ENCODE peak calls at places on chromosomes 5 and 9, in eight cellular contexts. H is GM23248, O is PC-3, P is OCI-LY7, D is GM23338, U is HCT116, L is SK-N-SH, R is MM.1S. T is an unnamed sample. For H3K9me2, the result is how much of the 10 kb centered on the place peaks cover.

GRCh38 chr5:169279125-169279524 is 21.8 kb downstream of the SLIT3 start:
- DNase-seq in H (no peak), O (no peak), L (no peak), P (no peak), R (no peak), U (no peak), D (peak), T (no peak)

GRCh38 chr9:137665697-137666504 is 47.1 kb downstream of the EHMT1 start:
- DNase-seq in D (peak), P (no peak), H (peak), R (no peak), O (no peak), U (no peak), L (no peak), T (peak)

GRCh38 chr5:59039296-59040006 is 456.6 kb downstream of the RAB3C start:
- DNase-seq in P (no peak), R (peak), O (peak), U (no peak), D (peak), L (peak), H (peak), T (peak)

GRCh38 chr9:120610975-120611689 is 31.2 kb upstream of the CDK5RAP2 start:
- DNase-seq in P (no peak), R (peak), O (peak), D (peak), H (peak), L (no peak), U (no peak), T (no peak)

GRCh38 chr5:157520911-157521703 is 54.5 kb downstream of the ADAM19 start:
- DNase-seq in D (peak), O (no peak), H (peak), U (no peak), L (no peak), P (no peak), R (no peak), T (no peak)

GRCh38 chr5:96051401-96051830 is 89.8 kb upstream of the ELL2 start:
- DNase-seq in P (no peak), U (no peak), H (no peak), D (no peak), R (no peak), L (no peak), O (peak), T (no peak)

GRCh38 chr5:166178681-166179080 is 2112.8 kb upstream of the WWC1 start:
- DNase-seq in U (no peak), O (no peak), D (no peak), R (no peak), H (no peak), P (no peak), L (no peak), T (no peak)

GRCh38 chr5:39716532-39716971 is 291.8 kb upstream of the DAB2 start:
- DNase-seq in P (peak), D (peak), O (peak), U (peak), L (peak), H (peak), R (peak), T (peak)

GRCh38 chr9:2967779-2968178 is 123.9 kb upstream of the PUM3 start:
- DNase-seq in L (no peak), R (no peak), U (no peak), O (no peak), P (no peak), H (peak), D (no peak), T (no peak)

GRCh38 chr5:169268019-169268418 is 32.9 kb downstream of the SLIT3 start:
- DNase-seq in D (no peak), P (no peak), U (no peak), O (no peak), R (no peak), H (peak), L (no peak), T (no peak)

GRCh38 chr9:17159469-17159868 is 24.6 kb downstream of the CNTLN start:
- DNase-seq in U (no peak), L (no peak), H (no peak), P (no peak), R (no peak), O (no peak), D (no peak), T (no peak)

GRCh38 chr5:78544531-78545200 is 103.9 kb downstream of the LHFPL2 start:
- DNase-seq in H (peak), D (no peak), P (no peak), R (no peak), O (no peak), U (no peak), L (no peak), T (no peak)

GRCh38 chr5:169584998-169585451 is 1.5 kb downstream of the SPDL1 start:
- DNase-seq in L (peak), H (peak), R (no peak), O (no peak), P (no peak), D (no peak), U (no peak), T (no peak)

GRCh38 chr5:134547579-134547978 is 22.1 kb downstream of the JADE2 start:
- DNase-seq in H (peak), O (peak), D (no peak), R (no peak), U (no peak), P (no peak), L (no peak), T (peak)

GRCh38 chr5:59506285-59506877 is 387.1 kb downstream of the PDE4D start:
- DNase-seq in P (peak), R (peak), L (no peak), U (no peak), H (peak), D (peak), O (peak), T (peak)

GRCh38 chr5:125719681-125720676 is 703.2 kb upstream of the GRAMD2B start:
- DNase-seq in R (no peak), O (no peak), L (no peak), U (no peak), D (peak), H (no peak), P (no peak), T (peak)

GRCh38 chr5:24823625-24824024 is 178.8 kb upstream of the CDH10 start:
- DNase-seq in D (no peak), U (no peak), R (no peak), P (no peak), O (peak), H (no peak), L (no peak), T (no peak)

GRCh38 chr5:1643651-1644392 is 120.1 kb upstream of the LPCAT1 start:
- DNase-seq in D (peak), R (no peak), U (no peak), L (peak), O (peak), P (no peak), H (peak), T (no peak)

GRCh38 chr5:90529939-90530677 is 724 bp upstream of the LYSMD3 start:
- DNase-seq in U (peak), H (peak), R (peak), D (peak), L (peak), P (peak), O (peak), T (peak)

GRCh38 chr5:159262472-159262858 is 625 bp upstream of the UBLCP1 start:
- DNase-seq in O (peak), L (peak), R (no peak), H (peak), P (no peak), U (peak), D (peak), T (no peak)

GRCh38 chr9:15622596-15622995 is 69.8 kb downstream of the CCDC171 start:
- DNase-seq in U (peak), O (peak), H (peak), L (no peak), P (peak), D (peak), R (peak), T (no peak)

GRCh38 chr5:126963822-126964375 is 66.5 kb downstream of the MARCHF3 start:
- DNase-seq in L (no peak), H (no peak), O (no peak), P (no peak), D (no peak), R (no peak), U (no peak), T (no peak)

GRCh38 chr9:83708515-83709158 is 879 bp upstream of the UBQLN1 start:
- DNase-seq in R (peak), D (peak), U (peak), P (peak), L (peak), H (peak), O (peak), T (peak)

GRCh38 chr9:34386656-34387055 is 10.0 kb upstream of the MYORG start:
- DNase-seq in L (no peak), P (no peak), O (no peak), D (no peak), U (no peak), R (no peak), H (no peak), T (no peak)

GRCh38 chr9:81604306-81605153 is 84.8 kb downstream of the TLE1 start:
- DNase-seq in R (no peak), H (no peak), O (no peak), L (no peak), D (no peak), P (no peak), U (no peak), T (no peak)

GRCh38 chr9:81600631-81601030 is 88.7 kb downstream of the TLE1 start:
- DNase-seq in P (no peak), L (no peak), R (no peak), U (no peak), D (peak), H (no peak), O (no peak), T (no peak)

GRCh38 chr9:81599837-81600236 is 89.5 kb downstream of the TLE1 start:
- DNase-seq in R (no peak), H (no peak), L (no peak), U (no peak), O (no peak), P (no peak), D (no peak), T (no peak)

GRCh38 chr9:81602887-81603680 is 86.3 kb downstream of the TLE1 start:
- DNase-seq in O (no peak), L (no peak), U (no peak), H (no peak), D (no peak), P (no peak), R (no peak), T (no peak)

DNA sequence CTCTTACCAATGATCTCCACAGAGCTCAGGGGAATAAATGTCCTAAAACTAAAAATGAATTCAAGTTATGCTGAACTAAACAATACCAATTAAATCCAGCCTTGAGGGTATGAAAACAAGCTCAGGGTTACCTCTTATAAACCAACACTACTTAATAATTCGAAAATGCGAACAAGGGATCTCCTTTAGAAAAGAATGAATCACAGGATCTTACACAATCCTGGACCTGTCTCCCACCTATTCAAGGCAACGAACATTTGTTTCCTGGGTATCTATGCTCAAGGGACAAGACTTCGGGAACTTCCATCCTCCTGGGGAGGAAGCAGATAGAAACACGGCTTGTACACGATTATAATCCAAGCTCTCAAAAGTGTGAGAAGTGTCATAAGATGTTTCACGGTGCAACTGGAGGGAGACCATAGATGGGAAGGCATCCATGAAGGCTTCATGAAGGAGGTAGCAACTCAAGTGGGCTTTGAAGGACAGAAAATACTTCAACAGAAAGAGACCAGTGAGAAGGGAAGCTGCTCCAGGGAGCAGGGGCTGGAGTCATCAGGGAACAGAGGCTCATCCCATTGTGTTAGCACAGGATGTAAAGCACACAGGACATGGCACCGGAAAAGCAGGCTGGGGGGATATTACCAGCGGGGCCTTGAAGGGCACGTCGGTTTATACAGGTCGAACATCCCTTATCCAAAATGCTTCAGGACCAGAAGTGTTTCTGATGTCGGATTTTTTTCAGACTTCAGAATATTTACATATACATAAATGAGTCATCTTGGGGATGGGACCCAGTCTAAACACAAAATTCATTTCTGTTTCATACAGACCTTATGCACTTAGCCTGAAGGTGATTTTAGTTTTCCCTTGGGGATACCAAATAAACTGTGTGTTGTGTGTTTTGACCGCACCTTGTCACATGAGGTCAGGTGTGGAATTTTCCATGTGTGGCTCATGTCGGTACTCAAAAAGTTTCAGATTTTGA is 87.4 kb downstream of the TLE1 start:
- DNase-seq in D (no peak), R (no peak), L (no peak), H (no peak), O (peak), P (no peak), U (no peak), T (no peak)
- H3K9me2 ChIP-seq in D (under half), R (under half), L (under half), H (under half), O (under half), P (under half), U (under half), T (under half)

GRCh38 chr9:125446581-125447094 is 185.0 kb downstream of the GAPVD1 start:
- DNase-seq in H (no peak), D (no peak), R (no peak), P (peak), O (no peak), L (no peak), U (no peak), T (no peak)
- TF ChIP-seq EZH2phosphoT487 in H (no peak), D (no peak), R (no peak), P (no peak), O (no peak), L (no peak), U (no peak), T (no peak)

GRCh38 chr9:85658716-85659115 is 83.0 kb downstream of the AGTPBP1 start:
- DNase-seq in R (no peak), O (no peak), U (no peak), P (no peak), D (no peak), H (no peak), L (no peak), T (no peak)
- H3K9me2 ChIP-seq in R (under half), O (under half), U (under half), P (under half), D (under half), H (under half), L (under half), T (under half)

GRCh38 chr9:27365977-27366376 is 69.0 kb upstream of the EQTN start:
- DNase-seq in D (no peak), H (no peak), U (no peak), P (no peak), R (peak), O (no peak), L (no peak), T (no peak)
- TF ChIP-seq EZH2phosphoT487 in D (no peak), H (no peak), U (no peak), P (no peak), R (no peak), O (no peak), L (no peak), T (no peak)

GRCh38 chr5:109853362-109853761 is 163.6 kb downstream of the MAN2A1 start:
- DNase-seq in R (no peak), O (no peak), U (no peak), H (peak), L (no peak), D (no peak), P (no peak), T (no peak)
- H3K9me2 ChIP-seq in R (under half), O (under half), U (under half), H (under half), L (under half), D (under half), P (under half), T (under half)

GRCh38 chr5:17910318-17910717 is 276.1 kb downstream of the TAF11L14 start:
- DNase-seq in H (peak), O (peak), U (no peak), P (no peak), D (peak), R (no peak), L (no peak), T (no peak)
- TF ChIP-seq EZH2phosphoT487 in H (no peak), O (no peak), U (no peak), P (no peak), D (no peak), R (no peak), L (no peak), T (no peak)

DNA sequence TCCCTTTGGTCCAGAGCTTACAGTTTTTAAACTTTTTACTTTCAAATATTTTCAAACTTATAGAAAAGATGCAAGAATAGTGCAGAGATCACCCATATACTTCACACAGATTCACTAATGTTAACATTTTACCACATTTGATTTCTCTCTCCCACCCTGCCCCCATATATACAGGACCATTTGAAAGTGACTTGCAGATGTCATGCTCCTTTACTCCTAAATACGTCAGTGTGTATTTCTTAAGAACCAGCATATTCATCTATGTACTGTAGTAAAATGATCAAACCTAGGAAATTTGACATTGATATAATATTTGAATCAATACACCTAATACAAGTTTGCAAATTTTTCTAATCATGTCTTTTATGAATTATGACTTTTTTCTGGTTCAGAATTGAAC is 100.4 kb upstream of the CHD1 start:
- DNase-seq in D (no peak), R (no peak), O (no peak), H (no peak), P (no peak), L (no peak), U (no peak), T (no peak)
- H3K9me2 ChIP-seq in D (under half), R (under half), O (under half), H (under half), P (under half), L (under half), U (under half), T (under half)

DNA sequence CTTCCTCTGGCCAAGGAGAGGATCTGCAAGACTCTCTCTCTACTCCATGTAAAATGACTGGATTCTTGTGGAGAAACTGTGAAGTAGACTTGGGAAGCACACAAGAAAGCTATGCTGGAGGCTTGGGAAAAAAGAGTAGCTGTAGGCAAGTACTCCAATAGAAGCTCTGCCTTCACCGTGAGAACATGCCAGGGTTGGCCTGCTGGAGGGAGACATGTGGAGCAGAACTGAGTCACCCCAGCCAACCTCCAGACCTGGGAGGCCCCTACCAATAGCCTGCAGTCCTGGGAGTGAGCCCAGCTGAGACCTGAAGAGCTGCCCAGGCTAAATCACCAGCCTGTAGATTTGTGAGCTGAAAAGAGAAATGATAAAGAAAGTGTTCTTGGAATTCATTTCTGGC is 66.6 kb downstream of the DEPDC1B start:
- DNase-seq in O (no peak), D (no peak), H (peak), U (no peak), L (no peak), P (no peak), R (no peak), T (peak)
- TF ChIP-seq EZH2phosphoT487 in O (no peak), D (no peak), H (no peak), U (no peak), L (no peak), P (no peak), R (no peak), T (no peak)

DNA sequence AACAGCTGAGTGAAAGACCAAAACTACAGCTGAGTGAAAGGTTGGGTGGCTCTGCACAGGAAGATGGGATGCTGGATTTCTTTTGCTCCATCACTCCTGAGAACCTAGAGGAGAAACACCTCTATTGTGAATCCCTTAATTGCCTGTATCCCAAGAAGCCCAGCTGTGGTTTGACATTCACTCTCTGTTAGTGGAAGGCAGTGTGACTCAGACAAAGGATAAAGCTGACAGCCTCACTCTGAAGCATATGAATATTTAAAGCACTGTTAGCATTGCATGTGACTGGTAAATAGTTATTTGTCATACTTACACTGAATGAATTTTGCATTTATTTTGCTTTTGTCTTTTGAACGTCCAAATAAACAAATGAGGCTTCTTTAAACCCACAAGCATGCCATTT is 367.1 kb upstream of the RIOK2 start:
- DNase-seq in P (no peak), D (peak), H (peak), L (no peak), O (peak), R (no peak), U (no peak), T (no peak)
- H3K9me2 ChIP-seq in P (under half), D (under half), H (under half), L (under half), O (under half), R (under half), U (under half), T (under half)

T was measured in hepatocyte.